ENCODE peak calls at places on chromosomes 3 and 15, in four cellular contexts. One of them, this sample, is unnamed.

GRCh38 chr3:97940034-97940433 is 32.2 kb downstream of the RIOX2 start:
- DNase-seq in hepatocyte: no peak
- DNase-seq in esophagus muscularis mucosa: no peak
- DNase-seq in T-helper 17 cell: no peak
- DNase-seq in this sample: no peak

GRCh38 chr15:45469027-45469426 is 53.5 kb downstream of the SLC30A4 start:
- DNase-seq in hepatocyte: no peak
- DNase-seq in esophagus muscularis mucosa: peak
- DNase-seq in T-helper 17 cell: no peak
- DNase-seq in this sample: no peak

GRCh38 chr3:27138005-27138404 is 231.2 kb downstream of the NEK10 start:
- DNase-seq in hepatocyte: no peak
- DNase-seq in esophagus muscularis mucosa: no peak
- DNase-seq in T-helper 17 cell: no peak
- DNase-seq in this sample: no peak

GRCh38 chr15:69551391-69552056 is 98.9 kb downstream of the RPLP1 start:
- DNase-seq in T-helper 17 cell: no peak
- DNase-seq in esophagus muscularis mucosa: no peak
- DNase-seq in hepatocyte: no peak
- DNase-seq in this sample: no peak

GRCh38 chr3:13637953-13638352 is 89.0 kb downstream of the FBLN2 start:
- DNase-seq in T-helper 17 cell: no peak
- DNase-seq in esophagus muscularis mucosa: no peak
- DNase-seq in hepatocyte: no peak
- DNase-seq in this sample: no peak

GRCh38 chr15:67943475-67943874 is 103.6 kb upstream of the RNU6-1 start:
- DNase-seq in T-helper 17 cell: no peak
- DNase-seq in esophagus muscularis mucosa: no peak
- DNase-seq in hepatocyte: no peak
- DNase-seq in this sample: no peak

GRCh38 chr3:25437953-25438352 is 9.9 kb downstream of the RARB start:
- DNase-seq in esophagus muscularis mucosa: no peak
- DNase-seq in hepatocyte: no peak
- DNase-seq in T-helper 17 cell: no peak
- DNase-seq in this sample: no peak

GRCh38 chr15:49530106-49530505 is 90.5 kb downstream of the FAM227B start:
- DNase-seq in hepatocyte: no peak
- DNase-seq in T-helper 17 cell: no peak
- DNase-seq in esophagus muscularis mucosa: no peak
- DNase-seq in this sample: no peak

GRCh38 chr15:37931868-37932267 is 2.6 kb upstream of the TMCO5A start:
- DNase-seq in T-helper 17 cell: no peak
- DNase-seq in esophagus muscularis mucosa: no peak
- DNase-seq in hepatocyte: no peak
- DNase-seq in this sample: no peak

GRCh38 chr15:66876423-66876730 is 174.3 kb downstream of the SMAD6 start:
- DNase-seq in esophagus muscularis mucosa: no peak
- DNase-seq in hepatocyte: no peak
- DNase-seq in T-helper 17 cell: no peak
- DNase-seq in this sample: no peak

This sample was measured in vagina.